ENCODE peak calls at places on chromosomes 6 and 20, in seven cellular contexts. F is psoas muscle, N is fibroblast of pulmonary artery, E is AG04450, L is astrocyte of the cerebellum, V is GM13976, G is RWPE1. D is an unnamed sample.

GRCh38 chr20:60224914-60225313 is 266.7 kb downstream of the CDH26 start:
- DNase-seq in F (no peak), N (peak), E (no peak), L (no peak), V (no peak), G (no peak), D (no peak)

GRCh38 chr6:16635810-16636602 is 125.3 kb downstream of the ATXN1 start:
- DNase-seq in F (no peak), N (peak), E (no peak), L (peak), V (peak), G (peak), D (no peak)

GRCh38 chr6:34593741-34594140 is 37.6 kb upstream of the SPDEF start:
- DNase-seq in F (no peak), N (no peak), E (no peak), L (no peak), V (no peak), G (no peak), D (no peak)

GRCh38 chr6:110561708-110562107 is 85.3 kb upstream of the SLC22A16 start:
- DNase-seq in F (no peak), N (no peak), E (no peak), L (no peak), V (no peak), G (no peak), D (no peak)

GRCh38 chr6:13953061-13953705 is 28.4 kb downstream of the RNF182 start:
- DNase-seq in F (no peak), N (no peak), E (peak), L (no peak), V (no peak), G (peak), D (no peak)

GRCh38 chr20:2745936-2746635 is 53.5 kb downstream of the EBF4 start:
- DNase-seq in F (no peak), N (no peak), E (no peak), L (no peak), V (no peak), G (no peak), D (peak)

GRCh38 chr6:29926795-29927427 is 15.4 kb upstream of the HLA-A start:
- DNase-seq in F (peak), N (peak), E (no peak), L (peak), V (peak), G (peak), D (no peak)

GRCh38 chr20:63533871-63534393 is 3.2 kb downstream of the PTK6 start:
- DNase-seq in F (peak), N (no peak), E (no peak), L (no peak), V (no peak), G (peak), D (no peak)

GRCh38 chr6:5082487-5083306 is 2.4 kb upstream of the PPP1R3G start:
- DNase-seq in F (peak), N (peak), E (no peak), L (no peak), V (no peak), G (peak), D (peak)

GRCh38 chr6:123042412-123042811 is 46.4 kb downstream of the CLVS2 start:
- DNase-seq in F (no peak), N (no peak), E (no peak), L (no peak), V (no peak), G (no peak), D (no peak)

GRCh38 chr20:33859157-33859695 is 48.1 kb downstream of the CHMP4B start:
- DNase-seq in F (no peak), N (peak), E (no peak), L (no peak), V (no peak), G (no peak), D (no peak)

GRCh38 chr6:168345266-168345665 is 25.7 kb upstream of the DACT2 start:
- DNase-seq in F (no peak), N (no peak), E (no peak), L (no peak), V (no peak), G (no peak), D (no peak)

GRCh38 chr6:100446115-100446921 is 18.4 kb downstream of the SIM1 start:
- DNase-seq in F (no peak), N (no peak), E (no peak), L (no peak), V (peak), G (no peak), D (no peak)

GRCh38 chr6:40330301-40330721 is 256.9 kb downstream of the LRFN2 start:
- DNase-seq in F (no peak), N (no peak), E (no peak), L (no peak), V (no peak), G (no peak), D (no peak)

GRCh38 chr20:24668791-24669190 is 199.4 kb downstream of the SYNDIG1 start:
- DNase-seq in F (no peak), N (no peak), E (no peak), L (no peak), V (no peak), G (no peak), D (no peak)

DNA sequence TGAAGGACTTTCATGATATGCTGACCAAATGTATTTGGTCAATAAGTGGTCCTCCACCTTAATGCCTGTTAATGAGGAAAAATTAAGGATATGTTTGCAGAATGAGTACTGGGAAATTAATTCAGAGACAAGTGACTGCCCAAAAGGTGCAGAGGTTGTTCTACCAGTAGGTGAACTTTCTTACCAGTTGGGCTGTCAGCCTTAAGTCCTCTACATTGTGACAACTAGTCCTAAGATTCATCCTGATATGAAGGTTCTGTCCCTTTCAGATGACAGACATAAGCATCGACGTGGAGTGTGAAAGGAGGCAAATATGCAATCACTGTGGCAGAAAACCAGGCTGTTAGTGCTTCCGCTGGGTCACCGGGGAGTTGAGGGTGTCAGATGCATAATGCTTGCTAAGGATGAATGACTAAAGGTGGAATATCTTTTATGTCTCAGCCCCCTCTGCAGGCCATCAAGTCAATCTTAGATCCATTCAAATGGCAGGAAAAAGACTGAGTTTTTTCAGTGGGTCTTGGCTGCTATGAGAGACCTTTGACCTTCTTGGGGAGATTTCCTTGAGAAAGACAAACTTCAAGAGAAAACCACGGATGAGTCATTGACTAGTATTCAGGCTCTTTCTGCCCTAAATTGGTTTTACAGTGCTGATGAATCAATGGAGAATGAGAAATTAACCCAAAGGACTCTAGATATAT is 226.0 kb downstream of the TPBG start:
- DNase-seq in F (no peak), N (peak), E (peak), L (peak), V (peak), G (peak), D (no peak)
- TF ChIP-seq CTCF in F (no peak), N (peak), E (peak), L (peak), V (no peak), G (no peak), D (peak)

GRCh38 chr6:156686429-156686939 is 90.7 kb upstream of the ARID1B start:
- DNase-seq in F (no peak), N (peak), E (no peak), L (peak), V (peak), G (peak), D (no peak)
- TF ChIP-seq CTCF in F (peak), N (peak), E (peak), L (peak), V (no peak), G (peak), D (peak)

GRCh38 chr6:68636710-68637470 is 1.8 kb downstream of the ADGRB3 start:
- DNase-seq in F (no peak), N (no peak), E (no peak), L (no peak), V (no peak), G (no peak), D (no peak)
- TF ChIP-seq CTCF in F (no peak), N (no peak), E (no peak), L (no peak), V (no peak), G (no peak), D (no peak)

GRCh38 chr6:52498538-52499017 is 78.3 kb downstream of the TRAM2 start:
- DNase-seq in F (no peak), N (no peak), E (no peak), L (no peak), V (peak), G (no peak), D (peak)

GRCh38 chr6:52499026-52499425 is 77.8 kb downstream of the TRAM2 start:
- DNase-seq in F (no peak), N (peak), E (no peak), L (no peak), V (no peak), G (no peak), D (peak)

GRCh38 chr6:52500268-52501129 is 76.4 kb downstream of the TRAM2 start:
- DNase-seq in F (no peak), N (no peak), E (no peak), L (no peak), V (peak), G (no peak), D (peak)

GRCh38 chr6:52497652-52498408 is 77.7 kb downstream of the EFHC1 start:
- DNase-seq in F (peak), N (peak), E (no peak), L (no peak), V (peak), G (no peak), D (peak)

DNA sequence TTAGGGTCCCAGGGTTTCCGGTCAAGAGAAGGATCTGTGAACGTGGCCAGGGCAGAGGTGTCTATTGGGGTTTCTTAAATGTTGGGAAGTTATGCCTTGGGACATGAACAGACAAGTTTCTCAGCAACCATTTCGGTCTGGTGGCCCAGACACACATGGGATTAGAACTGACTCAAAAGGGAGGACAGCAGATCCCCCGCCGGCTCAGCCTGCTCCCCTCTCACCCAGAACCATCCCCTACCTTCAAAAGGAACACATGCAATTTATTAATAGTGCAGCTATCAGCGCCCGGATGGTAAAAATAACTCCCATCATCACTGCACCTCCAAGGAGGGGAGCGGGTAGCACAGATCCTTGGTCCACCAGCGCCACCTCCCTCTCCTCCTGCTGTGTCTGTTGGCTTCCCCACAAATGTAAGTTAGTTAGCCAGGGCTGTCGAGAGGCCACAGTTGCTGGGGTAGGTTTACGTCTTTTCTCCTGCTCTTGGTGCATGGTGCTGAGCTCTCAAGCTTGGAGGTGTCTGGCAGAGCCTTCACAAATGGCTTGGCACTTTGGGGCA is 77.1 kb downstream of the TRAM2 start:
- DNase-seq in F (no peak), N (no peak), E (no peak), L (no peak), V (peak), G (no peak), D (peak)
- TF ChIP-seq CTCF in F (no peak), N (no peak), E (no peak), L (no peak), V (no peak), G (no peak), D (no peak)

DNA sequence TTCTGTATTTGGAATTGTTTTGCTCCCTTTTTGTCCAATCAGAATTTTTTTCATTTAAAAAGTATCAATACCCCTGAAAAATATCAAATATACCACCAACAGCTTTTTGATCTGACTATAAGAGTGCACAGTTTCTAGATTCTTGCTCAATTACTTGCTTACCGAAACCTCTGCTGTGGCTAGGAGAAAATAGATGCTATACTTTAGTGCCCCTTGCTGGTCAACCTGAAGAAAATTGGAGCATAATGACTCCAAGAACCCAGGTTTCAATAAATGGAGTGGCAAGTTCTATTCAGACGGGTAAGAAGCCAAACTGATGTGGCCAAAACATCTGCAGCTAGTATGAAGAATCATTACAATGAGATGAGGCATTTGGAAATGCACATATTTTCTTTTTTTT is 91.4 kb upstream of the SASH1 start:
- DNase-seq in F (no peak), N (peak), E (peak), L (peak), V (peak), G (peak), D (no peak)
- TF ChIP-seq CTCF in F (peak), N (peak), E (peak), L (peak), V (peak), G (peak), D (peak)

GRCh38 chr6:53547815-53548496 is 3.1 kb upstream of the GCLC start:
- DNase-seq in F (peak), N (peak), E (peak), L (peak), V (peak), G (peak), D (peak)
- TF ChIP-seq CTCF in F (no peak), N (no peak), E (no peak), L (no peak), V (peak), G (no peak), D (no peak)

DNA sequence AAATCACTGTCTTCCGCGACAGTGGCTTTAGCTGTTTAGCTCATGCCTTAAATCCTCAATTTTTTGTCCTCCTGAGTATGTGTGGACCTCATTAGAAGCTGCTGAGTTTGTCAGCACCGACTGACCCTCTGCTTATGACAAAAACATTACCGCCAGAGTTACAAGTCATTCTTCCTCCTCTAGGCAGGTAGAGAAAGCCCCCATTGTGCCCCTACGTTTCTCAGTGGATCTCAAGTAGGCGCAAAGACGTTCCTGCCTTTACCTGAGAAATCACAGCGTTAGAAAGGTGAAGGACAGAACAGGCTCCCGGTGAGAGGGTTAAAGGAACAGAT is 227.3 kb upstream of the PDE10A start:
- DNase-seq in F (no peak), N (no peak), E (no peak), L (no peak), V (no peak), G (no peak), D (no peak)
- TF ChIP-seq CTCF in F (no peak), N (no peak), E (no peak), L (no peak), V (no peak), G (no peak), D (no peak)

GRCh38 chr6:145137425-145137824 is 597.9 kb downstream of the EPM2A start:
- DNase-seq in F (no peak), N (peak), E (no peak), L (no peak), V (no peak), G (no peak), D (no peak)
- TF ChIP-seq CTCF in F (no peak), N (peak), E (peak), L (no peak), V (no peak), G (no peak), D (peak)

GRCh38 chr6:170082531-170083187 is 208.2 kb downstream of the DLL1 start:
- DNase-seq in F (no peak), N (no peak), E (no peak), L (no peak), V (no peak), G (no peak), D (no peak)

GRCh38 chr6:170082067-170082466 is 208.8 kb downstream of the DLL1 start:
- DNase-seq in F (no peak), N (no peak), E (no peak), L (no peak), V (no peak), G (no peak), D (peak)

GRCh38 chr6:170080828-170081368 is 210.0 kb downstream of the DLL1 start:
- DNase-seq in F (no peak), N (no peak), E (no peak), L (no peak), V (no peak), G (no peak), D (peak)

GRCh38 chr6:170081556-170081955 is 209.3 kb downstream of the DLL1 start:
- DNase-seq in F (no peak), N (no peak), E (no peak), L (no peak), V (no peak), G (no peak), D (no peak)

GRCh38 chr6:170080169-170080827 is 210.6 kb downstream of the DLL1 start:
- DNase-seq in F (no peak), N (no peak), E (no peak), L (no peak), V (no peak), G (no peak), D (peak)
- TF ChIP-seq CTCF in F (no peak), N (no peak), E (no peak), L (no peak), V (no peak), G (no peak), D (no peak)

DNA sequence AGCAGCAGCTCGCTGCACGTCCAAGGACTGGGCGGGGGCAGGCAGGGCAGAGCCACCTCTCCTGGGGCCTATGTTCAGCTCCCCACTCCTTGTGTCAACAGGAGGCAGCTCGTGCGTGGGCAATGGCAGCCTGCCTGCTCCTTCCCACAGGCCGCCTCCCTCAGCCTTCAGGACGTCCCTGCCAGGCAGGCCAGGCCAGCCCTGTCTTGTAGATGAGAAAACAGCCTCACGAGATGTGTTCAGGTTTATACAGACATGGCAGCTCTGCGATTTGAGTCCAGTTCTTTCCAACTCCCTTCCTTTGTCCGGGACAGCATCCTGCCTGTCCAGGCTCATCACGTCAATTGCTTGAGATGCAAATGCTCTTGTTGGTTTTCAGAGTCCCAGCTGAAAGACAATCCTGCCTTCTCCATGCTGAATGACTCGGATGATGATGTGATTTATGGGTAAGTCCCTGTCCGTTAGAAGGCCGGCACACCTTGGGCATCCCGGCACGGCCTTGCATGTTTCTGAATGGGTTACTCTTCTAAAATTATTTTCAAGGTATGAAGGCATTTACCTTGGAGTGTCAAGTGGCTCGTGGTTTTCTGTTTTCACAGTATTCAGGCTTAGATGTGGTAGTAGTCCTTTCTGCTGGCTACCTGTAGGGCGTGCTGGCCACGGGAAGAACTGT is 13.5 kb downstream of the DYNLT1 start:
- DNase-seq in F (peak), N (peak), E (no peak), L (no peak), V (peak), G (no peak), D (peak)
- TF ChIP-seq CTCF in F (peak), N (no peak), E (no peak), L (no peak), V (no peak), G (no peak), D (no peak)

D was measured in osteocyte.